ENCODE peak calls at places on chromosomes 13 and 19, in nine cellular contexts. One of them, this sample, is unnamed.

GRCh38 chr13:43054803-43055802 is 31.7 kb downstream of the DNAJC15 start:
- DNase-seq in stimulated activated CD4-positive, alpha-beta T cell treated with anti-CD3 and anti-CD28 coated beads, TNF-alpha, amount 100 ng/mL, for 48 hours: no peak
- DNase-seq in amniotic epithelial cell: peak
- DNase-seq in hypothalamus: no peak
- DNase-seq in posterior cingulate gyrus: no peak
- DNase-seq in activated T-cell treated with anti-CD3 and anti-CD28 coated beads for 1 hour: no peak
- DNase-seq in non-pigmented ciliary epithelial cell: peak
- DNase-seq in left colon: peak
- DNase-seq in skeletal muscle cell: peak
- DNase-seq in this sample: no peak

GRCh38 chr19:14916848-14917247 is 24.4 kb upstream of the OR7C2 start:
- DNase-seq in stimulated activated CD4-positive, alpha-beta T cell treated with anti-CD3 and anti-CD28 coated beads, TNF-alpha, amount 100 ng/mL, for 48 hours: no peak
- DNase-seq in amniotic epithelial cell: no peak
- DNase-seq in hypothalamus: no peak
- DNase-seq in posterior cingulate gyrus: no peak
- DNase-seq in activated T-cell treated with anti-CD3 and anti-CD28 coated beads for 1 hour: no peak
- DNase-seq in non-pigmented ciliary epithelial cell: no peak
- DNase-seq in left colon: no peak
- DNase-seq in skeletal muscle cell: no peak
- DNase-seq in this sample: no peak

GRCh38 chr19:5150902-5151741 is 182.2 kb downstream of the KDM4B start:
- DNase-seq in stimulated activated CD4-positive, alpha-beta T cell treated with anti-CD3 and anti-CD28 coated beads, TNF-alpha, amount 100 ng/mL, for 48 hours: no peak
- DNase-seq in amniotic epithelial cell: no peak
- DNase-seq in hypothalamus: no peak
- DNase-seq in posterior cingulate gyrus: peak
- DNase-seq in activated T-cell treated with anti-CD3 and anti-CD28 coated beads for 1 hour: no peak
- DNase-seq in non-pigmented ciliary epithelial cell: no peak
- DNase-seq in left colon: no peak
- DNase-seq in skeletal muscle cell: no peak
- DNase-seq in this sample: no peak

GRCh38 chr13:112774448-112774792 is 84.6 kb downstream of the ATP11A start:
- DNase-seq in stimulated activated CD4-positive, alpha-beta T cell treated with anti-CD3 and anti-CD28 coated beads, TNF-alpha, amount 100 ng/mL, for 48 hours: no peak
- DNase-seq in amniotic epithelial cell: no peak
- DNase-seq in hypothalamus: no peak
- DNase-seq in posterior cingulate gyrus: no peak
- DNase-seq in activated T-cell treated with anti-CD3 and anti-CD28 coated beads for 1 hour: no peak
- DNase-seq in non-pigmented ciliary epithelial cell: no peak
- DNase-seq in left colon: no peak
- DNase-seq in skeletal muscle cell: no peak
- DNase-seq in this sample: peak

GRCh38 chr13:31970237-31970930 is 61.2 kb upstream of the FRY start:
- DNase-seq in stimulated activated CD4-positive, alpha-beta T cell treated with anti-CD3 and anti-CD28 coated beads, TNF-alpha, amount 100 ng/mL, for 48 hours: no peak
- DNase-seq in amniotic epithelial cell: peak
- DNase-seq in hypothalamus: no peak
- DNase-seq in posterior cingulate gyrus: no peak
- DNase-seq in activated T-cell treated with anti-CD3 and anti-CD28 coated beads for 1 hour: no peak
- DNase-seq in non-pigmented ciliary epithelial cell: peak
- DNase-seq in left colon: no peak
- DNase-seq in skeletal muscle cell: peak
- DNase-seq in this sample: no peak

GRCh38 chr19:44741841-44742352 is 6.6 kb upstream of the BCL3 start:
- DNase-seq in stimulated activated CD4-positive, alpha-beta T cell treated with anti-CD3 and anti-CD28 coated beads, TNF-alpha, amount 100 ng/mL, for 48 hours: no peak
- DNase-seq in amniotic epithelial cell: peak
- DNase-seq in hypothalamus: peak
- DNase-seq in posterior cingulate gyrus: peak
- DNase-seq in activated T-cell treated with anti-CD3 and anti-CD28 coated beads for 1 hour: no peak
- DNase-seq in non-pigmented ciliary epithelial cell: peak
- DNase-seq in left colon: peak
- DNase-seq in skeletal muscle cell: peak
- DNase-seq in this sample: peak

GRCh38 chr13:33018886-33019285 is 2.7 kb downstream of the KL start:
- DNase-seq in stimulated activated CD4-positive, alpha-beta T cell treated with anti-CD3 and anti-CD28 coated beads, TNF-alpha, amount 100 ng/mL, for 48 hours: no peak
- DNase-seq in amniotic epithelial cell: no peak
- DNase-seq in hypothalamus: no peak
- DNase-seq in posterior cingulate gyrus: no peak
- DNase-seq in activated T-cell treated with anti-CD3 and anti-CD28 coated beads for 1 hour: no peak
- DNase-seq in non-pigmented ciliary epithelial cell: no peak
- DNase-seq in left colon: no peak
- DNase-seq in skeletal muscle cell: no peak
- DNase-seq in this sample: no peak

GRCh38 chr13:75307370-75307984 is 174.5 kb downstream of the TBC1D4 start:
- DNase-seq in stimulated activated CD4-positive, alpha-beta T cell treated with anti-CD3 and anti-CD28 coated beads, TNF-alpha, amount 100 ng/mL, for 48 hours: no peak
- DNase-seq in amniotic epithelial cell: peak
- DNase-seq in hypothalamus: no peak
- DNase-seq in posterior cingulate gyrus: no peak
- DNase-seq in activated T-cell treated with anti-CD3 and anti-CD28 coated beads for 1 hour: no peak
- DNase-seq in non-pigmented ciliary epithelial cell: no peak
- DNase-seq in left colon: no peak
- DNase-seq in skeletal muscle cell: no peak
- DNase-seq in this sample: no peak

GRCh38 chr13:20190481-20191310 is 2.0 kb downstream of the GJB2 start:
- DNase-seq in stimulated activated CD4-positive, alpha-beta T cell treated with anti-CD3 and anti-CD28 coated beads, TNF-alpha, amount 100 ng/mL, for 48 hours: no peak
- DNase-seq in amniotic epithelial cell: peak
- DNase-seq in hypothalamus: no peak
- DNase-seq in posterior cingulate gyrus: no peak
- DNase-seq in activated T-cell treated with anti-CD3 and anti-CD28 coated beads for 1 hour: no peak
- DNase-seq in non-pigmented ciliary epithelial cell: peak
- DNase-seq in left colon: no peak
- DNase-seq in skeletal muscle cell: peak
- DNase-seq in this sample: no peak

GRCh38 chr13:99949657-99950413 is 21.7 kb downstream of the ZIC5 start:
- DNase-seq in stimulated activated CD4-positive, alpha-beta T cell treated with anti-CD3 and anti-CD28 coated beads, TNF-alpha, amount 100 ng/mL, for 48 hours: no peak
- DNase-seq in amniotic epithelial cell: no peak
- DNase-seq in hypothalamus: no peak
- DNase-seq in posterior cingulate gyrus: no peak
- DNase-seq in activated T-cell treated with anti-CD3 and anti-CD28 coated beads for 1 hour: no peak
- DNase-seq in non-pigmented ciliary epithelial cell: no peak
- DNase-seq in left colon: no peak
- DNase-seq in skeletal muscle cell: no peak
- DNase-seq in this sample: no peak

GRCh38 chr19:4985551-4985991 is 16.7 kb downstream of the KDM4B start:
- DNase-seq in stimulated activated CD4-positive, alpha-beta T cell treated with anti-CD3 and anti-CD28 coated beads, TNF-alpha, amount 100 ng/mL, for 48 hours: no peak
- DNase-seq in amniotic epithelial cell: no peak
- DNase-seq in hypothalamus: no peak
- DNase-seq in posterior cingulate gyrus: no peak
- DNase-seq in activated T-cell treated with anti-CD3 and anti-CD28 coated beads for 1 hour: no peak
- DNase-seq in non-pigmented ciliary epithelial cell: no peak
- DNase-seq in left colon: no peak
- DNase-seq in skeletal muscle cell: no peak
- DNase-seq in this sample: no peak

GRCh38 chr13:33940898-33941297 is 122.9 kb downstream of the RFC3 start:
- DNase-seq in stimulated activated CD4-positive, alpha-beta T cell treated with anti-CD3 and anti-CD28 coated beads, TNF-alpha, amount 100 ng/mL, for 48 hours: no peak
- DNase-seq in amniotic epithelial cell: peak
- DNase-seq in hypothalamus: no peak
- DNase-seq in posterior cingulate gyrus: no peak
- DNase-seq in activated T-cell treated with anti-CD3 and anti-CD28 coated beads for 1 hour: no peak
- DNase-seq in non-pigmented ciliary epithelial cell: no peak
- DNase-seq in left colon: no peak
- DNase-seq in skeletal muscle cell: peak
- DNase-seq in this sample: no peak

GRCh38 chr19:15245370-15246197 is 13.3 kb upstream of the EPHX3 start:
- DNase-seq in stimulated activated CD4-positive, alpha-beta T cell treated with anti-CD3 and anti-CD28 coated beads, TNF-alpha, amount 100 ng/mL, for 48 hours: no peak
- DNase-seq in amniotic epithelial cell: no peak
- DNase-seq in hypothalamus: no peak
- DNase-seq in posterior cingulate gyrus: no peak
- DNase-seq in activated T-cell treated with anti-CD3 and anti-CD28 coated beads for 1 hour: no peak
- DNase-seq in non-pigmented ciliary epithelial cell: no peak
- DNase-seq in left colon: no peak
- DNase-seq in skeletal muscle cell: no peak
- DNase-seq in this sample: no peak

GRCh38 chr13:46229251-46229650 is 17.5 kb downstream of the LRRC63 start:
- DNase-seq in stimulated activated CD4-positive, alpha-beta T cell treated with anti-CD3 and anti-CD28 coated beads, TNF-alpha, amount 100 ng/mL, for 48 hours: no peak
- DNase-seq in amniotic epithelial cell: no peak
- DNase-seq in hypothalamus: no peak
- DNase-seq in posterior cingulate gyrus: no peak
- DNase-seq in activated T-cell treated with anti-CD3 and anti-CD28 coated beads for 1 hour: no peak
- DNase-seq in non-pigmented ciliary epithelial cell: no peak
- DNase-seq in left colon: no peak
- DNase-seq in skeletal muscle cell: no peak
- DNase-seq in this sample: no peak

GRCh38 chr13:25584975-25585374 is 213.2 kb downstream of the ATP8A2 start:
- DNase-seq in stimulated activated CD4-positive, alpha-beta T cell treated with anti-CD3 and anti-CD28 coated beads, TNF-alpha, amount 100 ng/mL, for 48 hours: no peak
- DNase-seq in amniotic epithelial cell: no peak
- DNase-seq in hypothalamus: no peak
- DNase-seq in posterior cingulate gyrus: no peak
- DNase-seq in activated T-cell treated with anti-CD3 and anti-CD28 coated beads for 1 hour: no peak
- DNase-seq in non-pigmented ciliary epithelial cell: no peak
- DNase-seq in left colon: no peak
- DNase-seq in skeletal muscle cell: no peak
- DNase-seq in this sample: no peak

GRCh38 chr13:98020271-98020670 is 66.8 kb downstream of the IPO5 start:
- DNase-seq in stimulated activated CD4-positive, alpha-beta T cell treated with anti-CD3 and anti-CD28 coated beads, TNF-alpha, amount 100 ng/mL, for 48 hours: no peak
- DNase-seq in amniotic epithelial cell: no peak
- DNase-seq in hypothalamus: no peak
- DNase-seq in posterior cingulate gyrus: no peak
- DNase-seq in activated T-cell treated with anti-CD3 and anti-CD28 coated beads for 1 hour: no peak
- DNase-seq in non-pigmented ciliary epithelial cell: no peak
- DNase-seq in left colon: no peak
- DNase-seq in skeletal muscle cell: no peak
- DNase-seq in this sample: no peak

GRCh38 chr19:19434483-19435045 is 29.1 kb downstream of the GATAD2A start:
- DNase-seq in stimulated activated CD4-positive, alpha-beta T cell treated with anti-CD3 and anti-CD28 coated beads, TNF-alpha, amount 100 ng/mL, for 48 hours: no peak
- DNase-seq in amniotic epithelial cell: peak
- DNase-seq in hypothalamus: no peak
- DNase-seq in posterior cingulate gyrus: no peak
- DNase-seq in activated T-cell treated with anti-CD3 and anti-CD28 coated beads for 1 hour: no peak
- DNase-seq in non-pigmented ciliary epithelial cell: no peak
- DNase-seq in left colon: no peak
- DNase-seq in skeletal muscle cell: no peak
- DNase-seq in this sample: no peak

GRCh38 chr19:49017666-49018351 is 918 bp upstream of the LHB start:
- DNase-seq in stimulated activated CD4-positive, alpha-beta T cell treated with anti-CD3 and anti-CD28 coated beads, TNF-alpha, amount 100 ng/mL, for 48 hours: peak
- DNase-seq in amniotic epithelial cell: no peak
- DNase-seq in hypothalamus: no peak
- DNase-seq in posterior cingulate gyrus: peak
- DNase-seq in activated T-cell treated with anti-CD3 and anti-CD28 coated beads for 1 hour: peak
- DNase-seq in non-pigmented ciliary epithelial cell: no peak
- DNase-seq in left colon: peak
- DNase-seq in skeletal muscle cell: no peak
- DNase-seq in this sample: no peak

GRCh38 chr19:56245062-56245740 is 27.3 kb upstream of the EDDM13 start:
- DNase-seq in stimulated activated CD4-positive, alpha-beta T cell treated with anti-CD3 and anti-CD28 coated beads, TNF-alpha, amount 100 ng/mL, for 48 hours: no peak
- DNase-seq in amniotic epithelial cell: no peak
- DNase-seq in hypothalamus: no peak
- DNase-seq in posterior cingulate gyrus: no peak
- DNase-seq in activated T-cell treated with anti-CD3 and anti-CD28 coated beads for 1 hour: no peak
- DNase-seq in non-pigmented ciliary epithelial cell: no peak
- DNase-seq in left colon: no peak
- DNase-seq in skeletal muscle cell: peak
- DNase-seq in this sample: no peak

GRCh38 chr13:46797468-46798237 is 692 bp upstream of the ESD start:
- DNase-seq in stimulated activated CD4-positive, alpha-beta T cell treated with anti-CD3 and anti-CD28 coated beads, TNF-alpha, amount 100 ng/mL, for 48 hours: no peak
- DNase-seq in amniotic epithelial cell: peak
- DNase-seq in hypothalamus: no peak
- DNase-seq in posterior cingulate gyrus: no peak
- DNase-seq in activated T-cell treated with anti-CD3 and anti-CD28 coated beads for 1 hour: no peak
- DNase-seq in non-pigmented ciliary epithelial cell: no peak
- DNase-seq in left colon: no peak
- DNase-seq in skeletal muscle cell: no peak
- DNase-seq in this sample: no peak

GRCh38 chr19:10826846-10827245 is 9.2 kb downstream of the TMED1 start:
- DNase-seq in stimulated activated CD4-positive, alpha-beta T cell treated with anti-CD3 and anti-CD28 coated beads, TNF-alpha, amount 100 ng/mL, for 48 hours: no peak
- DNase-seq in amniotic epithelial cell: no peak
- DNase-seq in hypothalamus: no peak
- DNase-seq in posterior cingulate gyrus: no peak
- DNase-seq in activated T-cell treated with anti-CD3 and anti-CD28 coated beads for 1 hour: no peak
- DNase-seq in non-pigmented ciliary epithelial cell: no peak
- DNase-seq in left colon: no peak
- DNase-seq in skeletal muscle cell: no peak
- DNase-seq in this sample: no peak

GRCh38 chr13:80562423-80562822 is 221.5 kb upstream of the SPRY2 start:
- DNase-seq in stimulated activated CD4-positive, alpha-beta T cell treated with anti-CD3 and anti-CD28 coated beads, TNF-alpha, amount 100 ng/mL, for 48 hours: no peak
- DNase-seq in amniotic epithelial cell: no peak
- DNase-seq in hypothalamus: no peak
- DNase-seq in posterior cingulate gyrus: no peak
- DNase-seq in activated T-cell treated with anti-CD3 and anti-CD28 coated beads for 1 hour: no peak
- DNase-seq in non-pigmented ciliary epithelial cell: no peak
- DNase-seq in left colon: no peak
- DNase-seq in skeletal muscle cell: no peak
- DNase-seq in this sample: no peak

This sample was measured in caudate nucleus.